ENCODE peak calls at places on chromosomes 5 and 9, in nine cellular contexts. F, V, E, S, R, T, Z, U and C are unnamed samples. For H3K4me1, the result is how much of the 10 kb centered on the place peaks cover.

GRCh38 chr5:143056331-143056689 is 286.1 kb downstream of the ARHGAP26 start:
- DNase-seq in F (no peak), V (no peak), E (no peak), S (no peak), R (no peak), T (no peak), Z (no peak), U (no peak), C (no peak)

GRCh38 chr5:133487093-133487492 is 125.2 kb downstream of the FSTL4 start:
- DNase-seq in F (no peak), V (no peak), E (no peak), S (no peak), R (no peak), T (no peak), Z (no peak), U (no peak), C (peak)

GRCh38 chr9:135067091-135067710 is 20.3 kb upstream of the OLFM1 start:
- DNase-seq in F (no peak), V (peak), E (no peak), S (no peak), R (no peak), T (no peak), Z (no peak), U (no peak), C (no peak)

GRCh38 chr9:88084816-88085215 is 53.5 kb downstream of the SPATA31C2 start:
- DNase-seq in F (no peak), V (no peak), E (no peak), S (no peak), R (peak), T (no peak), Z (no peak), U (no peak), C (peak)

GRCh38 chr9:131675437-131676022 is 64.3 kb downstream of the RAPGEF1 start:
- DNase-seq in F (no peak), V (no peak), E (no peak), S (no peak), R (no peak), T (no peak), Z (no peak), U (no peak), C (no peak)

GRCh38 chr5:171316258-171317121 is 7.4 kb downstream of the TLX3 start:
- DNase-seq in F (no peak), V (no peak), E (no peak), S (peak), R (no peak), T (no peak), Z (no peak), U (no peak), C (no peak)

GRCh38 chr5:175830586-175831300 is 40.6 kb upstream of the CPLX2 start:
- DNase-seq in F (no peak), V (no peak), E (no peak), S (no peak), R (no peak), T (no peak), Z (no peak), U (no peak), C (no peak)

GRCh38 chr5:90119531-90119940 is 290.0 kb downstream of the CETN3 start:
- DNase-seq in F (no peak), V (no peak), E (no peak), S (no peak), R (peak), T (no peak), Z (no peak), U (no peak), C (no peak)

GRCh38 chr9:134492281-134492691 is 149.3 kb upstream of the COL5A1 start:
- DNase-seq in F (no peak), V (no peak), E (no peak), S (no peak), R (peak), T (peak), Z (peak), U (no peak), C (no peak)

GRCh38 chr5:157343842-157344790 is 78.2 kb downstream of the CYFIP2 start:
- DNase-seq in F (no peak), V (no peak), E (no peak), S (no peak), R (no peak), T (no peak), Z (no peak), U (no peak), C (no peak)

GRCh38 chr5:76084496-76085285 is 1.5 kb downstream of the SV2C start:
- DNase-seq in F (no peak), V (no peak), E (no peak), S (no peak), R (peak), T (no peak), Z (no peak), U (no peak), C (no peak)

GRCh38 chr5:21680661-21681060 is 1172.5 kb downstream of the CDH12 start:
- DNase-seq in F (no peak), V (no peak), E (no peak), S (no peak), R (peak), T (no peak), Z (no peak), U (no peak), C (no peak)

GRCh38 chr9:7542648-7543165 is 256.9 kb downstream of the DMAC1 start:
- DNase-seq in F (no peak), V (no peak), E (no peak), S (no peak), R (no peak), T (no peak), Z (no peak), U (no peak), C (no peak)

GRCh38 chr5:99032234-99033013 is 103.6 kb upstream of the CHD1 start:
- DNase-seq in F (no peak), V (no peak), E (peak), S (peak), R (peak), T (peak), Z (peak), U (no peak), C (peak)

GRCh38 chr9:100150209-100150608 is 51.2 kb downstream of the INVS start:
- DNase-seq in F (no peak), V (no peak), E (no peak), S (peak), R (peak), T (no peak), Z (no peak), U (no peak), C (no peak)

GRCh38 chr9:99855467-99856176 is 33.9 kb downstream of the NR4A3 start:
- DNase-seq in F (no peak), V (no peak), E (no peak), S (no peak), R (no peak), T (no peak), Z (no peak), U (no peak), C (no peak)

GRCh38 chr9:130042931-130043653 is at the start of gene FNBP1:
- DNase-seq in F (peak), V (peak), E (peak), S (peak), R (peak), T (peak), Z (peak), U (peak), C (peak)

DNA sequence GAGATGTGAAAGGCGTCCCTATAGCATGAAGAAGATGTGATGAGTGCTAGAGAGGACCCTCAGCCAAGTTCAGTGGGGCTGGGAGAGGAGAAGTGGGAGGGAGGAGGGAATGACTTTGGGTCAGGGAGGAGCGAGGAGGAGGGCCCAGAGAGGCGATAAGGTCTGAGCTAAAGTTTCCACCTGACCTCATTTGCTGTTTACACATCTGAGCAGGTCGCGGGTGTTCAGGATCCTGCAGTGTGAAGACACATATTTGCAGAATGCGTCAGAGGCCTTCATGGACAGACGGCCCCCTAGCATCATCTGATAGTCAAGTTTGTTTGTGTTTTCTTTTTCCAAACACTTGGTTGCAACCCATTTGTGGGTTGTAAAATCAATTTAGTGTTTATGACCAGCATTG is 18.9 kb upstream of the IGFBPL1 start:
- DNase-seq in F (no peak), V (no peak), E (no peak), S (peak), R (peak), T (no peak), Z (no peak), U (peak), C (no peak)
- H3K4me1 ChIP-seq in F (under half), V (under half), E (under half), S (under half), R (under half), T (under half), Z (under half), U (under half), C (under half)

DNA sequence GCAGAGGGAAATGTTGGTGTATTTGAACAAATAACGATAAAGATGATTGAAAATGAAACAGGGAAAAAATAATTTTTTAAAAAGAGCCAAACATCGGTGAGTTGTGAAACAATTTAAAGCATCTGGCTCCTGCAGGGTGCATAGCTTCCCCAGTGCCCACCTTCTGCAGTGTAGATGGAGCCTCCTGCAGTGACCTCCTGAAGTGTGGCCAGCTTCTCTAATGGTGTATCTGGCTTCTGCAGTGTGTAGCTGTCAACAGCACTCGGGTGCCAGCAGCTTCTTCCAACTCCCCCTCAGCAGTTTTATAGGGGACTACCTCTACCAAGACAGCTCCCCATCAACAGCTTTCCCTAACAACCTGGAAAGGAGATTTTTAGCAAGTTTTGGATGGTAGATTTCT is 279.4 kb upstream of the SEMA6A start:
- DNase-seq in F (no peak), V (no peak), E (no peak), S (no peak), R (no peak), T (no peak), Z (no peak), U (no peak), C (no peak)
- TF ChIP-seq CTCF in F (no peak), V (no peak), E (no peak), S (no peak), R (no peak), T (no peak), Z (no peak), U (no peak), C (no peak)

GRCh38 chr5:181170237-181170830 is 22.9 kb downstream of the OR2V2 start:
- DNase-seq in F (no peak), V (no peak), E (no peak), S (no peak), R (no peak), T (no peak), Z (no peak), U (no peak), C (no peak)

GRCh38 chr5:181166812-181167733 is 19.7 kb downstream of the OR2V2 start:
- DNase-seq in F (no peak), V (no peak), E (no peak), S (no peak), R (no peak), T (no peak), Z (no peak), U (no peak), C (no peak)

GRCh38 chr5:181170996-181171395 is 23.6 kb downstream of the OR2V2 start:
- DNase-seq in F (no peak), V (no peak), E (no peak), S (no peak), R (no peak), T (no peak), Z (no peak), U (no peak), C (no peak)

GRCh38 chr5:181167814-181168488 is 20.6 kb downstream of the OR2V2 start:
- DNase-seq in F (no peak), V (no peak), E (no peak), S (no peak), R (no peak), T (no peak), Z (no peak), U (no peak), C (no peak)

GRCh38 chr5:181168595-181169118 is 21.3 kb downstream of the OR2V2 start:
- DNase-seq in F (no peak), V (no peak), E (no peak), S (no peak), R (no peak), T (no peak), Z (no peak), U (no peak), C (no peak)
- H3K4me1 ChIP-seq in F (under half), V (under half), E (under half), S (under half), R (under half), T (under half), Z (under half), U (under half), C (under half)

DNA sequence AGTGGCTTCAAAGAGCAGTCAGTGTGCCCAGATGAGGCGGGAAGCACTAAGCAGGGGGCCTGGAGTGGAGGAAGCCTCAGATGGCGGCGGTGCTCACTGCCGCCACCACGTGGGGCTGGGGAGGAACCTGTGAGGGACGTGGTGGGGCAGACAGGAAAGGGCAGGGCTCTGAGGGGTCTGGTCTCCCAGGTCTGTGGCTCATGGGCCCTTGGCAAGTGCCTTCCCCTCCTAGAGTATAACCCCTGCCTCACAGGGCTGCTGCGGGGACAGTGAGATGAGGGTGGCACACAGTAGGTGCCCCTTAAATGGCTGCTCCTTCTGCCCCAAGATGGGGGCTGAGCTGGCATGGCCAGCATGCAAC is 26.6 kb downstream of the NR5A1 start:
- DNase-seq in F (peak), V (no peak), E (no peak), S (peak), R (peak), T (no peak), Z (no peak), U (no peak), C (peak)
- TF ChIP-seq CTCF in F (no peak), V (no peak), E (peak), S (peak), R (peak), T (no peak), Z (peak), U (no peak), C (no peak)

GRCh38 chr5:172854451-172854871 is 20.4 kb downstream of the ERGIC1 start:
- DNase-seq in F (peak), V (peak), E (peak), S (peak), R (no peak), T (peak), Z (no peak), U (no peak), C (no peak)
- H3K4me1 ChIP-seq in F (half or more), V (half or more), E (half or more), S (under half), R (under half), T (under half), Z (half or more), U (half or more), C (under half)

GRCh38 chr5:136082390-136083193 is 50.1 kb upstream of the SMAD5 start:
- DNase-seq in F (peak), V (peak), E (peak), S (peak), R (peak), T (peak), Z (peak), U (peak), C (peak)
- TF ChIP-seq CTCF in F (peak), V (peak), E (peak), S (peak), R (peak), T (peak), Z (peak), U (peak), C (peak)

GRCh38 chr5:147381555-147381954 is 128.3 kb downstream of the DPYSL3 start:
- DNase-seq in F (no peak), V (no peak), E (no peak), S (no peak), R (no peak), T (no peak), Z (no peak), U (no peak), C (no peak)

GRCh38 chr5:147382776-147383175 is 127.1 kb downstream of the DPYSL3 start:
- DNase-seq in F (no peak), V (no peak), E (no peak), S (no peak), R (peak), T (no peak), Z (no peak), U (no peak), C (no peak)

GRCh38 chr5:147387109-147387508 is 122.8 kb downstream of the DPYSL3 start:
- DNase-seq in F (no peak), V (no peak), E (no peak), S (no peak), R (no peak), T (no peak), Z (no peak), U (no peak), C (no peak)

GRCh38 chr5:147388171-147388977 is 121.5 kb downstream of the DPYSL3 start:
- DNase-seq in F (no peak), V (no peak), E (no peak), S (no peak), R (no peak), T (no peak), Z (no peak), U (no peak), C (peak)

GRCh38 chr5:147384346-147385193 is 125.3 kb downstream of the DPYSL3 start:
- DNase-seq in F (no peak), V (no peak), E (no peak), S (no peak), R (no peak), T (no peak), Z (no peak), U (no peak), C (no peak)
- H3K4me1 ChIP-seq in F (under half), V (under half), E (under half), S (under half), R (under half), T (under half), Z (under half), U (under half), C (under half)

GRCh38 chr5:141272906-141273305 is 27.7 kb downstream of the PCDHB15 start:
- DNase-seq in F (no peak), V (no peak), E (no peak), S (no peak), R (no peak), T (no peak), Z (no peak), U (no peak), C (no peak)
- TF ChIP-seq CTCF in F (no peak), V (no peak), E (no peak), S (no peak), R (no peak), T (no peak), Z (no peak), U (no peak), C (no peak)

GRCh38 chr5:173872887-173873286 is 15.3 kb upstream of the CPEB4 start:
- DNase-seq in F (no peak), V (no peak), E (no peak), S (no peak), R (no peak), T (no peak), Z (no peak), U (peak), C (no peak)
- H3K4me1 ChIP-seq in F (under half), V (under half), E (under half), S (under half), R (under half), T (under half), Z (under half), U (under half), C (under half)

GRCh38 chr5:108521841-108522506 is 140.1 kb upstream of the FBXL17 start:
- DNase-seq in F (no peak), V (no peak), E (no peak), S (peak), R (peak), T (no peak), Z (peak), U (no peak), C (peak)

GRCh38 chr5:108523360-108523759 is 141.5 kb upstream of the FBXL17 start:
- DNase-seq in F (no peak), V (no peak), E (no peak), S (no peak), R (no peak), T (no peak), Z (no peak), U (no peak), C (no peak)

GRCh38 chr5:108521011-108521700 is 139.3 kb upstream of the FBXL17 start:
- DNase-seq in F (no peak), V (no peak), E (no peak), S (peak), R (no peak), T (no peak), Z (no peak), U (no peak), C (no peak)

GRCh38 chr5:108528655-108529054 is 146.8 kb upstream of the FBXL17 start:
- DNase-seq in F (no peak), V (no peak), E (no peak), S (no peak), R (no peak), T (no peak), Z (no peak), U (no peak), C (no peak)

DNA sequence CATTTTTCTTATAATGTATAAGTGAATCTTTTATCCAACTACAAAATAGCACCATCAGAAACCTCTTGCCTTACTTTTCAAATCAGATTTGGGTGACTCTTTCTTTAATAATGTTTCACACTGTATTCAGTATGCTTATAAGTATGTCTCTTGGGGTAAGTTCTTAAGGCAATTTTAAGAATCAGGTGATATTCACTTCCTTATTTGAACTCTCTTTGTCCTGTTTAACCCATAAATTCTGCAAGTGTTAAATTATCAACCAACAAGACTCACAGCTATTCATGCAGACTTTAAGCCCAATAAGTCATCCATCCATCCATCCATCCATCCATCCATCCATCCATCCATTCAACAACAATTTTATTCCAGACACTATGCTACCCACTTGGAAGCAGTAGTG is 142.7 kb upstream of the FBXL17 start:
- DNase-seq in F (no peak), V (no peak), E (no peak), S (no peak), R (no peak), T (no peak), Z (no peak), U (no peak), C (no peak)
- TF ChIP-seq CTCF in F (no peak), V (no peak), E (no peak), S (no peak), R (no peak), T (no peak), Z (no peak), U (no peak), C (no peak)